ENCODE peak calls at places on chromosomes 7 and 10, in six cellular contexts. One of them, this sample, is unnamed.

GRCh38 chr7:116582806-116583444 is 58.1 kb downstream of the CAV1 start:
- DNase-seq in A549: peak
- DNase-seq in GM12878: no peak
- DNase-seq in K562: no peak
- DNase-seq in HepG2: no peak
- DNase-seq in endothelial cell of umbilical vein: peak
- DNase-seq in this sample: no peak

GRCh38 chr10:99660662-99661369 is 1.5 kb downstream of the ENTPD7 start:
- DNase-seq in A549: no peak
- DNase-seq in GM12878: no peak
- DNase-seq in K562: no peak
- DNase-seq in HepG2: no peak
- DNase-seq in endothelial cell of umbilical vein: no peak
- DNase-seq in this sample: no peak

GRCh38 chr10:30518907-30519306 is 84.9 kb downstream of the MAP3K8 start:
- DNase-seq in A549: no peak
- DNase-seq in GM12878: no peak
- DNase-seq in K562: no peak
- DNase-seq in HepG2: no peak
- DNase-seq in endothelial cell of umbilical vein: no peak
- DNase-seq in this sample: no peak

GRCh38 chr10:62047960-62048383 is 146.5 kb downstream of the ARID5B start:
- DNase-seq in A549: no peak
- DNase-seq in GM12878: no peak
- DNase-seq in K562: no peak
- DNase-seq in HepG2: peak
- DNase-seq in endothelial cell of umbilical vein: peak
- DNase-seq in this sample: peak

GRCh38 chr7:151719031-151719894 is 157.7 kb downstream of the PRKAG2 start:
- DNase-seq in A549: no peak
- DNase-seq in GM12878: no peak
- DNase-seq in K562: no peak
- DNase-seq in HepG2: no peak
- DNase-seq in endothelial cell of umbilical vein: no peak
- DNase-seq in this sample: peak

GRCh38 chr7:2713370-2713769 is 25.4 kb downstream of the AMZ1 start:
- DNase-seq in A549: no peak
- DNase-seq in GM12878: no peak
- DNase-seq in K562: no peak
- DNase-seq in HepG2: no peak
- DNase-seq in endothelial cell of umbilical vein: no peak
- DNase-seq in this sample: peak

GRCh38 chr7:101815826-101816488 is 1.5 kb upstream of the CUX1 start:
- DNase-seq in A549: peak
- DNase-seq in GM12878: no peak
- DNase-seq in K562: peak
- DNase-seq in HepG2: peak
- DNase-seq in endothelial cell of umbilical vein: peak
- DNase-seq in this sample: peak

GRCh38 chr10:117374506-117375359 is 507 bp downstream of the PDZD8 start:
- DNase-seq in A549: peak
- DNase-seq in GM12878: no peak
- DNase-seq in K562: no peak
- DNase-seq in HepG2: no peak
- DNase-seq in endothelial cell of umbilical vein: peak
- DNase-seq in this sample: peak

GRCh38 chr10:114404171-114405010 is at the start of gene AFAP1L2:
- DNase-seq in A549: peak
- DNase-seq in GM12878: no peak
- DNase-seq in K562: peak
- DNase-seq in HepG2: no peak
- DNase-seq in endothelial cell of umbilical vein: no peak
- DNase-seq in this sample: no peak

GRCh38 chr10:111233439-111233838 is 156.6 kb downstream of the ADRA2A start:
- DNase-seq in A549: no peak
- DNase-seq in GM12878: no peak
- DNase-seq in K562: no peak
- DNase-seq in HepG2: no peak
- DNase-seq in endothelial cell of umbilical vein: no peak
- DNase-seq in this sample: peak

GRCh38 chr10:105742184-105742583 is 1101.1 kb downstream of the SORCS3 start:
- DNase-seq in A549: no peak
- DNase-seq in GM12878: no peak
- DNase-seq in K562: no peak
- DNase-seq in HepG2: no peak
- DNase-seq in endothelial cell of umbilical vein: no peak
- DNase-seq in this sample: peak

GRCh38 chr10:101840102-101840684 is 3.4 kb downstream of the KCNIP2 start:
- DNase-seq in A549: no peak
- DNase-seq in GM12878: no peak
- DNase-seq in K562: peak
- DNase-seq in HepG2: no peak
- DNase-seq in endothelial cell of umbilical vein: no peak
- DNase-seq in this sample: no peak

GRCh38 chr7:46058424-46058823 is 137.4 kb upstream of the IGFBP3 start:
- DNase-seq in A549: no peak
- DNase-seq in GM12878: no peak
- DNase-seq in K562: no peak
- DNase-seq in HepG2: no peak
- DNase-seq in endothelial cell of umbilical vein: no peak
- DNase-seq in this sample: peak

GRCh38 chr10:96272986-96273280 is 1.6 kb upstream of the BLNK start:
- DNase-seq in A549: no peak
- DNase-seq in GM12878: no peak
- DNase-seq in K562: no peak
- DNase-seq in HepG2: no peak
- DNase-seq in endothelial cell of umbilical vein: no peak
- DNase-seq in this sample: no peak

GRCh38 chr10:130141878-130142277 is 5.7 kb downstream of the GLRX3 start:
- DNase-seq in A549: no peak
- DNase-seq in GM12878: no peak
- DNase-seq in K562: no peak
- DNase-seq in HepG2: no peak
- DNase-seq in endothelial cell of umbilical vein: no peak
- DNase-seq in this sample: no peak
- TF ChIP-seq MYC in A549: no peak
- TF ChIP-seq MYC in GM12878: no peak
- TF ChIP-seq MYC in K562: no peak
- TF ChIP-seq MYC in HepG2: no peak
- TF ChIP-seq MYC in endothelial cell of umbilical vein: no peak
- TF ChIP-seq MYC in this sample: no peak

GRCh38 chr7:100348805-100349204 is 9.1 kb upstream of the PILRB start:
- DNase-seq in A549: no peak
- DNase-seq in GM12878: no peak
- DNase-seq in K562: no peak
- DNase-seq in HepG2: no peak
- DNase-seq in endothelial cell of umbilical vein: no peak
- DNase-seq in this sample: no peak
- TF ChIP-seq POLR2A in A549: no peak
- TF ChIP-seq POLR2A in GM12878: no peak
- TF ChIP-seq POLR2A in K562: no peak
- TF ChIP-seq POLR2A in HepG2: no peak
- TF ChIP-seq POLR2A in endothelial cell of umbilical vein: no peak
- TF ChIP-seq POLR2A in this sample: no peak

GRCh38 chr7:28086198-28086597 is 94.4 kb downstream of the JAZF1 start:
- DNase-seq in A549: no peak
- DNase-seq in GM12878: no peak
- DNase-seq in K562: no peak
- DNase-seq in HepG2: no peak
- DNase-seq in endothelial cell of umbilical vein: no peak
- DNase-seq in this sample: peak

GRCh38 chr7:28089120-28089714 is 91.4 kb downstream of the JAZF1 start:
- DNase-seq in A549: no peak
- DNase-seq in GM12878: no peak
- DNase-seq in K562: no peak
- DNase-seq in HepG2: no peak
- DNase-seq in endothelial cell of umbilical vein: no peak
- DNase-seq in this sample: peak

GRCh38 chr7:28083998-28084985 is 96.3 kb downstream of the JAZF1 start:
- DNase-seq in A549: no peak
- DNase-seq in GM12878: no peak
- DNase-seq in K562: no peak
- DNase-seq in HepG2: no peak
- DNase-seq in endothelial cell of umbilical vein: no peak
- DNase-seq in this sample: peak

GRCh38 chr7:28091190-28091589 is 89.4 kb downstream of the JAZF1 start:
- DNase-seq in A549: no peak
- DNase-seq in GM12878: no peak
- DNase-seq in K562: no peak
- DNase-seq in HepG2: no peak
- DNase-seq in endothelial cell of umbilical vein: no peak
- DNase-seq in this sample: no peak

DNA sequence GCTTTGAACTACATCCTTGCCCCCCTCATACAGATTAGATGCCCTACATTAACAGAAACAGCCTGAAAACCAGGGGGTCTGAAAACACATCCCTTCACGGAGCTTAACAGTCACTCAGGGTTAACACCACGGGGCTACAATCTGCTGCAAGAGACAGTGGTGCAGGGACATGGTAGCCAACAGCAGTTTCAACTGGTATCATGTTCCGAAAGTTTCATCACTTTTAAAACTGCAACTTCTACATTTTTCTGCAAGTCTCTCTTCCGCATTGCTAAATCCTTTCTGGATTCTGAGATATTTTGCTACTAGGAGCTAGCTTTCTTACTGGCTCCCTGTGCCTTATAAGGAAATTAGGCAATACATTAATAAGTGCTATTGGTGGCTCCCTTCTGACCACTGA is 92.6 kb downstream of the JAZF1 start:
- DNase-seq in A549: no peak
- DNase-seq in GM12878: no peak
- DNase-seq in K562: no peak
- DNase-seq in HepG2: no peak
- DNase-seq in endothelial cell of umbilical vein: no peak
- DNase-seq in this sample: peak
- TF ChIP-seq MYC in A549: no peak
- TF ChIP-seq MYC in GM12878: no peak
- TF ChIP-seq MYC in K562: no peak
- TF ChIP-seq MYC in HepG2: no peak
- TF ChIP-seq MYC in endothelial cell of umbilical vein: no peak
- TF ChIP-seq MYC in this sample: no peak

GRCh38 chr10:4016214-4016740 is 231.3 kb upstream of the KLF6 start:
- DNase-seq in A549: no peak
- DNase-seq in GM12878: no peak
- DNase-seq in K562: no peak
- DNase-seq in HepG2: no peak
- DNase-seq in endothelial cell of umbilical vein: no peak
- DNase-seq in this sample: no peak

GRCh38 chr10:4013651-4014085 is 228.7 kb upstream of the KLF6 start:
- DNase-seq in A549: no peak
- DNase-seq in GM12878: peak
- DNase-seq in K562: no peak
- DNase-seq in HepG2: no peak
- DNase-seq in endothelial cell of umbilical vein: no peak
- DNase-seq in this sample: peak

GRCh38 chr10:4011136-4011812 is 226.3 kb upstream of the KLF6 start:
- DNase-seq in A549: no peak
- DNase-seq in GM12878: no peak
- DNase-seq in K562: no peak
- DNase-seq in HepG2: no peak
- DNase-seq in endothelial cell of umbilical vein: no peak
- DNase-seq in this sample: no peak

GRCh38 chr10:4008676-4009382 is 223.8 kb upstream of the KLF6 start:
- DNase-seq in A549: no peak
- DNase-seq in GM12878: no peak
- DNase-seq in K562: no peak
- DNase-seq in HepG2: no peak
- DNase-seq in endothelial cell of umbilical vein: no peak
- DNase-seq in this sample: no peak

GRCh38 chr10:4012848-4013247 is 227.8 kb upstream of the KLF6 start:
- DNase-seq in A549: no peak
- DNase-seq in GM12878: no peak
- DNase-seq in K562: no peak
- DNase-seq in HepG2: no peak
- DNase-seq in endothelial cell of umbilical vein: no peak
- DNase-seq in this sample: no peak
- TF ChIP-seq POLR2A in A549: no peak
- TF ChIP-seq POLR2A in GM12878: no peak
- TF ChIP-seq POLR2A in K562: no peak
- TF ChIP-seq POLR2A in HepG2: no peak
- TF ChIP-seq POLR2A in endothelial cell of umbilical vein: no peak
- TF ChIP-seq POLR2A in this sample: no peak

GRCh38 chr10:614341-614664 is 75.2 kb downstream of the DIP2C start:
- DNase-seq in A549: no peak
- DNase-seq in GM12878: no peak
- DNase-seq in K562: no peak
- DNase-seq in HepG2: no peak
- DNase-seq in endothelial cell of umbilical vein: no peak
- DNase-seq in this sample: no peak

GRCh38 chr10:614772-615582 is 74.5 kb downstream of the DIP2C start:
- DNase-seq in A549: no peak
- DNase-seq in GM12878: no peak
- DNase-seq in K562: no peak
- DNase-seq in HepG2: no peak
- DNase-seq in endothelial cell of umbilical vein: no peak
- DNase-seq in this sample: no peak

GRCh38 chr10:613217-613616 is 76.3 kb downstream of the DIP2C start:
- DNase-seq in A549: no peak
- DNase-seq in GM12878: no peak
- DNase-seq in K562: no peak
- DNase-seq in HepG2: no peak
- DNase-seq in endothelial cell of umbilical vein: no peak
- DNase-seq in this sample: no peak

GRCh38 chr10:613661-614340 is 75.7 kb downstream of the DIP2C start:
- DNase-seq in A549: no peak
- DNase-seq in GM12878: no peak
- DNase-seq in K562: no peak
- DNase-seq in HepG2: no peak
- DNase-seq in endothelial cell of umbilical vein: no peak
- DNase-seq in this sample: no peak

DNA sequence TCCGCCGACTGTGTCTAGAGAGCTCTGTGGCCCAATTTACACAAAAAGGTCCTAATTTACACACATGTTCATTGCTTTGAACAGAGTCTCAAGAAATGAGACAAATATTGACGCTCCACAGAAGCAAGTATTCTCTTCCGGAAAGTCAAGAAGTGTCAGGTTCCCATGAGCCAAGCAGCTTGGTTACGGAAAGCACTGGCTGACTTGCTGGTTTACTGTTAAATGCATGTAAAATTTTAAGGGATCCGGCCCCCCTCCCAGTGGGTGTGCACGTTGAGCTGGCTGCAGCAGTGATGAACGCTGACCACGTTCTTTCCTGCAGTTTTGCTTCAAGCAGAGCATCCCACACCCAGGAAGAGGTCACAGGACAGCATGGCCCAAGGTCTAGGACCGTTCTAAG is 76.8 kb downstream of the DIP2C start:
- DNase-seq in A549: no peak
- DNase-seq in GM12878: no peak
- DNase-seq in K562: no peak
- DNase-seq in HepG2: no peak
- DNase-seq in endothelial cell of umbilical vein: no peak
- DNase-seq in this sample: no peak
- TF ChIP-seq MYC in A549: no peak
- TF ChIP-seq MYC in GM12878: no peak
- TF ChIP-seq MYC in K562: no peak
- TF ChIP-seq MYC in HepG2: no peak
- TF ChIP-seq MYC in endothelial cell of umbilical vein: no peak
- TF ChIP-seq MYC in this sample: no peak